ENCODE peak calls at places on chromosomes 7 and 10, in six cellular contexts. C is CD4-positive, alpha-beta T cell; B is GM10248; W is GM12892; U is T-helper 1 cell; A is NCI-H524 treated with DMSO at 0.1 percent for 48 hours. T is an unnamed sample.

GRCh38 chr7:150937848-150938561 is 40.1 kb downstream of the KCNH2 start:
- DNase-seq in U (peak), W (no peak), C (peak), A (peak), B (no peak), T (no peak)

GRCh38 chr7:69862413-69863064 is 264.3 kb downstream of the AUTS2 start:
- DNase-seq in B (no peak), W (no peak), U (no peak), C (no peak), A (no peak), T (no peak)

GRCh38 chr7:64101943-64102655 is 56.9 kb downstream of the ZNF727 start:
- DNase-seq in A (no peak), B (no peak), U (no peak), W (no peak), C (no peak), T (no peak)

GRCh38 chr10:42958142-42958868 is 118.6 kb upstream of the RET start:
- DNase-seq in W (no peak), C (no peak), U (no peak), A (no peak), B (peak), T (no peak)

GRCh38 chr7:18004372-18004771 is 23.3 kb downstream of the PRPS1L1 start:
- DNase-seq in C (no peak), B (no peak), U (no peak), A (no peak), W (no peak), T (no peak)

GRCh38 chr7:99860281-99861127 is 16.3 kb downstream of the OR2AE1 start:
- DNase-seq in W (no peak), B (no peak), U (no peak), C (no peak), A (no peak), T (no peak)

GRCh38 chr10:6542999-6543430 is 37.1 kb downstream of the PRKCQ start:
- DNase-seq in U (peak), A (no peak), W (no peak), B (no peak), C (peak), T (no peak)

GRCh38 chr7:27168265-27168947 is 3.1 kb upstream of the HOXA9 start:
- DNase-seq in U (no peak), W (no peak), C (peak), A (peak), B (no peak), T (no peak)

GRCh38 chr10:62433901-62434300 is 59.7 kb downstream of the ZNF365 start:
- DNase-seq in U (no peak), W (no peak), A (no peak), C (no peak), B (no peak), T (no peak)

GRCh38 chr7:50207251-50207564 is 97.3 kb upstream of the IKZF1 start:
- DNase-seq in C (no peak), U (no peak), B (no peak), W (no peak), A (no peak), T (no peak)

GRCh38 chr10:58531084-58531695 is 18.5 kb downstream of the BICC1 start:
- DNase-seq in U (peak), W (no peak), A (no peak), B (peak), C (no peak), T (no peak)

GRCh38 chr10:104139221-104139620 is 17.2 kb downstream of the SFR1 start:
- DNase-seq in A (no peak), B (no peak), C (no peak), W (no peak), U (no peak), T (no peak)

GRCh38 chr10:14772399-14772798 is 2.3 kb downstream of the FAM107B start:
- DNase-seq in C (no peak), B (no peak), A (no peak), W (no peak), U (no peak), T (no peak)

GRCh38 chr10:119006451-119007210 is 22.9 kb upstream of the NANOS1 start:
- DNase-seq in U (no peak), A (no peak), B (no peak), C (no peak), W (no peak), T (no peak)

GRCh38 chr7:123865517-123866117 is 20.6 kb downstream of the HYAL4 start:
- DNase-seq in A (no peak), U (peak), C (no peak), W (no peak), B (peak), T (peak)

GRCh38 chr7:46152671-46153070 is 231.6 kb upstream of the IGFBP3 start:
- DNase-seq in C (no peak), U (no peak), A (no peak), B (no peak), W (no peak), T (no peak)

GRCh38 chr7:82726038-82726800 is 282.6 kb upstream of the CACNA2D1 start:
- DNase-seq in U (no peak), A (no peak), B (no peak), C (no peak), W (no peak), T (no peak)

GRCh38 chr7:106679153-106679931 is 18.4 kb upstream of the CCDC71L start:
- DNase-seq in U (no peak), A (no peak), W (no peak), C (no peak), B (peak), T (no peak)

GRCh38 chr10:51663086-51663485 is 36.3 kb downstream of the CSTF2T start:
- DNase-seq in U (no peak), W (no peak), B (no peak), A (no peak), C (no peak), T (no peak)

GRCh38 chr7:121832347-121832746 is 40.6 kb upstream of the PTPRZ1 start:
- DNase-seq in A (no peak), B (no peak), U (no peak), W (no peak), C (no peak), T (no peak)

GRCh38 chr10:62803993-62804383 is 532 bp upstream of the ADO start:
- DNase-seq in B (no peak), C (no peak), A (no peak), W (no peak), U (no peak), T (no peak)